ENCODE peak calls at places on chromosomes 11 and 22, in seven cellular contexts. D is NCI-H1092 treated with DMSO at 0.1 percent for 48 hours; L is EL; J is A172; E is caudate nucleus; W is cortex of kidney; G is CD8-positive, alpha-beta memory T cell. M is an unnamed sample.

GRCh38 chr11:69138265-69138664 is 17.5 kb upstream of the SMIM38 start:
- DNase-seq in D (no peak), L (peak; percentile 83), J (peak; percentile 93), E (no peak), W (no peak), G (no peak), M (no peak)

GRCh38 chr11:33987975-33988580 is 63.5 kb upstream of the CAPRIN1 start:
- DNase-seq in D (peak; percentile 87), L (peak; percentile 73), J (peak; percentile 66), E (peak; percentile 76), W (no peak), G (peak; percentile 81), M (peak; percentile 6)

GRCh38 chr11:8318536-8318935 is 54.9 kb upstream of the LMO1 start:
- DNase-seq in D (no peak), L (no peak), J (no peak), E (no peak), W (no peak), G (no peak), M (no peak)

GRCh38 chr22:48258108-48258705 is 1495.8 kb downstream of the TBC1D22A start:
- DNase-seq in D (no peak), L (no peak), J (no peak), E (no peak), W (no peak), G (no peak), M (no peak)

GRCh38 chr22:31223786-31224191 is 11.7 kb downstream of the LIMK2 start:
- DNase-seq in D (no peak), L (no peak), J (no peak), E (no peak), W (no peak), G (no peak), M (no peak)

GRCh38 chr11:93099811-93100210 is 98.0 kb downstream of the SLC36A4 start:
- DNase-seq in D (no peak), L (peak; percentile 66), J (no peak), E (no peak), W (no peak), G (no peak), M (no peak)

GRCh38 chr11:75031224-75031753 is 42.6 kb downstream of the NEU3 start:
- DNase-seq in D (no peak), L (peak; percentile 89), J (peak; percentile 88), E (no peak), W (no peak), G (no peak), M (no peak)

GRCh38 chr11:9160166-9160565 is 68.8 kb upstream of the SCUBE2 start:
- DNase-seq in D (no peak), L (no peak), J (no peak), E (no peak), W (no peak), G (no peak), M (no peak)

GRCh38 chr11:116813781-116814471 is 9.2 kb downstream of the APOA4 start:
- DNase-seq in D (no peak), L (no peak), J (no peak), E (no peak), W (no peak), G (no peak), M (no peak)

GRCh38 chr11:129190087-129190486 is 2.0 kb downstream of the ARHGAP32 start:
- DNase-seq in D (no peak), L (peak; percentile 16), J (no peak), E (no peak), W (no peak), G (no peak), M (no peak)

GRCh38 chr11:130151196-130151595 is 8.4 kb upstream of the ST14 start:
- DNase-seq in D (no peak), L (no peak), J (no peak), E (no peak), W (no peak), G (no peak), M (no peak)

GRCh38 chr11:15195454-15196200 is 80.9 kb downstream of the INSC start:
- DNase-seq in D (peak; percentile 23), L (no peak), J (no peak), E (no peak), W (no peak), G (no peak), M (no peak)